ENCODE peak calls at places on chromosomes 3 and 15, in eight cellular contexts. One of them, this sample, is unnamed. For H3K4me1, the result is how much of the 10 kb centered on the place peaks cover.

GRCh38 chr3:184255291-184256039 is 5.9 kb downstream of the CAMK2N2 start:
- DNase-seq in sigmoid colon: no peak
- DNase-seq in esophagus muscularis mucosa: no peak
- DNase-seq in psoas muscle: no peak
- DNase-seq in cardiac muscle cell: no peak
- DNase-seq in tibial nerve: no peak
- DNase-seq in K562: no peak
- DNase-seq in HepG2: no peak
- DNase-seq in this sample: no peak

GRCh38 chr3:124780356-124780755 is 50.1 kb downstream of the UMPS start:
- DNase-seq in sigmoid colon: peak
- DNase-seq in esophagus muscularis mucosa: no peak
- DNase-seq in psoas muscle: peak
- DNase-seq in cardiac muscle cell: peak
- DNase-seq in tibial nerve: peak
- DNase-seq in K562: no peak
- DNase-seq in HepG2: no peak
- DNase-seq in this sample: no peak

GRCh38 chr3:113545594-113545993 is 13.2 kb downstream of the SIDT1 start:
- DNase-seq in sigmoid colon: no peak
- DNase-seq in esophagus muscularis mucosa: no peak
- DNase-seq in psoas muscle: no peak
- DNase-seq in cardiac muscle cell: no peak
- DNase-seq in tibial nerve: no peak
- DNase-seq in K562: no peak
- DNase-seq in HepG2: no peak
- DNase-seq in this sample: no peak

GRCh38 chr3:113148814-113149213 is 62.5 kb upstream of the BOC start:
- DNase-seq in sigmoid colon: no peak
- DNase-seq in esophagus muscularis mucosa: no peak
- DNase-seq in psoas muscle: no peak
- DNase-seq in cardiac muscle cell: no peak
- DNase-seq in tibial nerve: no peak
- DNase-seq in K562: no peak
- DNase-seq in HepG2: no peak
- DNase-seq in this sample: no peak

GRCh38 chr3:63900459-63900858 is 11.7 kb downstream of the SCAANT1 start:
- DNase-seq in sigmoid colon: no peak
- DNase-seq in esophagus muscularis mucosa: no peak
- DNase-seq in psoas muscle: no peak
- DNase-seq in cardiac muscle cell: peak
- DNase-seq in tibial nerve: no peak
- DNase-seq in K562: no peak
- DNase-seq in HepG2: no peak
- DNase-seq in this sample: no peak

GRCh38 chr15:75928680-75929608 is 25.3 kb downstream of the FBXO22 start:
- DNase-seq in sigmoid colon: no peak
- DNase-seq in esophagus muscularis mucosa: no peak
- DNase-seq in psoas muscle: no peak
- DNase-seq in cardiac muscle cell: peak
- DNase-seq in tibial nerve: no peak
- DNase-seq in K562: peak
- DNase-seq in HepG2: peak
- DNase-seq in this sample: no peak

GRCh38 chr3:148736086-148736485 is 38.4 kb downstream of the AGTR1 start:
- DNase-seq in sigmoid colon: no peak
- DNase-seq in esophagus muscularis mucosa: no peak
- DNase-seq in psoas muscle: no peak
- DNase-seq in cardiac muscle cell: no peak
- DNase-seq in tibial nerve: no peak
- DNase-seq in K562: no peak
- DNase-seq in HepG2: no peak
- DNase-seq in this sample: no peak

GRCh38 chr15:58528197-58528870 is 96.5 kb downstream of the LIPC start:
- DNase-seq in sigmoid colon: no peak
- DNase-seq in esophagus muscularis mucosa: no peak
- DNase-seq in psoas muscle: no peak
- DNase-seq in cardiac muscle cell: peak
- DNase-seq in tibial nerve: no peak
- DNase-seq in K562: no peak
- DNase-seq in HepG2: peak
- DNase-seq in this sample: peak

GRCh38 chr15:59247364-59247763 is 40.7 kb downstream of the LDHAL6B start:
- DNase-seq in sigmoid colon: no peak
- DNase-seq in esophagus muscularis mucosa: no peak
- DNase-seq in psoas muscle: no peak
- DNase-seq in cardiac muscle cell: peak
- DNase-seq in tibial nerve: no peak
- DNase-seq in K562: peak
- DNase-seq in HepG2: peak
- DNase-seq in this sample: no peak

GRCh38 chr3:24377218-24377993 is 117.2 kb downstream of the THRB start:
- DNase-seq in sigmoid colon: peak
- DNase-seq in esophagus muscularis mucosa: no peak
- DNase-seq in psoas muscle: peak
- DNase-seq in cardiac muscle cell: no peak
- DNase-seq in tibial nerve: no peak
- DNase-seq in K562: no peak
- DNase-seq in HepG2: no peak
- DNase-seq in this sample: no peak

GRCh38 chr15:70353606-70354259 is 256.0 kb upstream of the TLE3 start:
- DNase-seq in sigmoid colon: no peak
- DNase-seq in esophagus muscularis mucosa: no peak
- DNase-seq in psoas muscle: no peak
- DNase-seq in cardiac muscle cell: no peak
- DNase-seq in tibial nerve: no peak
- DNase-seq in K562: no peak
- DNase-seq in HepG2: no peak
- DNase-seq in this sample: peak

GRCh38 chr3:63354160-63354559 is 76.1 kb downstream of the SYNPR start:
- DNase-seq in sigmoid colon: no peak
- DNase-seq in esophagus muscularis mucosa: no peak
- DNase-seq in psoas muscle: no peak
- DNase-seq in cardiac muscle cell: no peak
- DNase-seq in tibial nerve: no peak
- DNase-seq in K562: no peak
- DNase-seq in HepG2: no peak
- DNase-seq in this sample: no peak

GRCh38 chr15:43735402-43735801 is 10.8 kb upstream of the PDIA3 start:
- DNase-seq in sigmoid colon: no peak
- DNase-seq in esophagus muscularis mucosa: no peak
- DNase-seq in psoas muscle: no peak
- DNase-seq in cardiac muscle cell: no peak
- DNase-seq in tibial nerve: no peak
- DNase-seq in K562: no peak
- DNase-seq in HepG2: no peak
- DNase-seq in this sample: no peak

GRCh38 chr3:157594413-157594812 is 91.2 kb upstream of the VEPH1 start:
- DNase-seq in sigmoid colon: no peak
- DNase-seq in esophagus muscularis mucosa: peak
- DNase-seq in psoas muscle: no peak
- DNase-seq in cardiac muscle cell: no peak
- DNase-seq in tibial nerve: no peak
- DNase-seq in K562: no peak
- DNase-seq in HepG2: no peak
- DNase-seq in this sample: no peak
- TF ChIP-seq CTCF in sigmoid colon: no peak
- TF ChIP-seq CTCF in esophagus muscularis mucosa: no peak
- TF ChIP-seq CTCF in psoas muscle: no peak
- TF ChIP-seq CTCF in cardiac muscle cell: peak
- TF ChIP-seq CTCF in tibial nerve: no peak
- TF ChIP-seq CTCF in K562: no peak
- TF ChIP-seq CTCF in HepG2: no peak
- TF ChIP-seq CTCF in this sample: no peak

GRCh38 chr15:71686221-71687050 is 123.9 kb upstream of the NR2E3 start:
- DNase-seq in sigmoid colon: no peak
- DNase-seq in esophagus muscularis mucosa: no peak
- DNase-seq in psoas muscle: no peak
- DNase-seq in cardiac muscle cell: no peak
- DNase-seq in tibial nerve: no peak
- DNase-seq in K562: no peak
- DNase-seq in HepG2: no peak
- DNase-seq in this sample: no peak

GRCh38 chr15:71691700-71692417 is 118.5 kb upstream of the NR2E3 start:
- DNase-seq in sigmoid colon: no peak
- DNase-seq in esophagus muscularis mucosa: peak
- DNase-seq in psoas muscle: peak
- DNase-seq in cardiac muscle cell: no peak
- DNase-seq in tibial nerve: peak
- DNase-seq in K562: no peak
- DNase-seq in HepG2: no peak
- DNase-seq in this sample: no peak

GRCh38 chr15:71688509-71689094 is 121.8 kb upstream of the NR2E3 start:
- DNase-seq in sigmoid colon: no peak
- DNase-seq in esophagus muscularis mucosa: no peak
- DNase-seq in psoas muscle: no peak
- DNase-seq in cardiac muscle cell: no peak
- DNase-seq in tibial nerve: no peak
- DNase-seq in K562: no peak
- DNase-seq in HepG2: no peak
- DNase-seq in this sample: no peak

GRCh38 chr15:71687902-71688508 is 122.3 kb upstream of the NR2E3 start:
- DNase-seq in sigmoid colon: no peak
- DNase-seq in esophagus muscularis mucosa: no peak
- DNase-seq in psoas muscle: no peak
- DNase-seq in cardiac muscle cell: no peak
- DNase-seq in tibial nerve: no peak
- DNase-seq in K562: no peak
- DNase-seq in HepG2: no peak
- DNase-seq in this sample: no peak

DNA sequence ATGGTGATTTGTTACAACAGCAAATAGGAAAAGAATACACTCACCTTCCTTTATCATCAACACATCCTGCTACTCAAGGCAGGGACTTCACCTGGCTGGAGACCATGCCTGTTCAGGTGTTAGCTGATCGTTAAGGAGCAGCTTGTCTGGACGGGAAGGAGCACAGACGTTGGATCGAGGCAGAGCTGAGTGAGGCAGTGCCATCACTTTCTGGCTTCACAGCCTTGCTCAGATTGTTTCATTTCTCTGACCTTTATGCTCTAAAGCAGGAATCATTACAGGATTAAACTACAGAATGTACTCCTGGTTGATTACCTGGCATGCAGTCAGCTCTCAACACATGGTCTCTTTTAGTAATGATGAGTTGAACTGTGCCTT is 119.0 kb upstream of the NR2E3 start:
- DNase-seq in sigmoid colon: no peak
- DNase-seq in esophagus muscularis mucosa: peak
- DNase-seq in psoas muscle: no peak
- DNase-seq in cardiac muscle cell: no peak
- DNase-seq in tibial nerve: no peak
- DNase-seq in K562: no peak
- DNase-seq in HepG2: no peak
- DNase-seq in this sample: no peak
- H3K4me1 ChIP-seq in sigmoid colon: under half
- H3K4me1 ChIP-seq in esophagus muscularis mucosa: under half
- H3K4me1 ChIP-seq in psoas muscle: under half
- H3K4me1 ChIP-seq in cardiac muscle cell: under half
- H3K4me1 ChIP-seq in tibial nerve: under half
- H3K4me1 ChIP-seq in K562: under half
- H3K4me1 ChIP-seq in HepG2: under half
- H3K4me1 ChIP-seq in this sample: under half

GRCh38 chr3:157155591-157155990 is 4.4 kb downstream of the CCNL1 start:
- DNase-seq in sigmoid colon: no peak
- DNase-seq in esophagus muscularis mucosa: no peak
- DNase-seq in psoas muscle: no peak
- DNase-seq in cardiac muscle cell: no peak
- DNase-seq in tibial nerve: no peak
- DNase-seq in K562: no peak
- DNase-seq in HepG2: no peak
- DNase-seq in this sample: no peak

GRCh38 chr3:157156844-157157635 is 2.9 kb downstream of the CCNL1 start:
- DNase-seq in sigmoid colon: no peak
- DNase-seq in esophagus muscularis mucosa: no peak
- DNase-seq in psoas muscle: no peak
- DNase-seq in cardiac muscle cell: no peak
- DNase-seq in tibial nerve: no peak
- DNase-seq in K562: no peak
- DNase-seq in HepG2: peak
- DNase-seq in this sample: no peak

GRCh38 chr3:157152930-157153329 is 7.0 kb downstream of the CCNL1 start:
- DNase-seq in sigmoid colon: no peak
- DNase-seq in esophagus muscularis mucosa: no peak
- DNase-seq in psoas muscle: no peak
- DNase-seq in cardiac muscle cell: no peak
- DNase-seq in tibial nerve: no peak
- DNase-seq in K562: no peak
- DNase-seq in HepG2: no peak
- DNase-seq in this sample: no peak

GRCh38 chr3:157152438-157152837 is 7.5 kb downstream of the CCNL1 start:
- DNase-seq in sigmoid colon: no peak
- DNase-seq in esophagus muscularis mucosa: no peak
- DNase-seq in psoas muscle: no peak
- DNase-seq in cardiac muscle cell: no peak
- DNase-seq in tibial nerve: no peak
- DNase-seq in K562: no peak
- DNase-seq in HepG2: no peak
- DNase-seq in this sample: no peak

GRCh38 chr3:157154563-157155333 is 5.2 kb downstream of the CCNL1 start:
- DNase-seq in sigmoid colon: no peak
- DNase-seq in esophagus muscularis mucosa: no peak
- DNase-seq in psoas muscle: no peak
- DNase-seq in cardiac muscle cell: no peak
- DNase-seq in tibial nerve: no peak
- DNase-seq in K562: no peak
- DNase-seq in HepG2: no peak
- DNase-seq in this sample: no peak
- H3K4me3 ChIP-seq in sigmoid colon: peak
- H3K4me3 ChIP-seq in esophagus muscularis mucosa: peak
- H3K4me3 ChIP-seq in psoas muscle: peak
- H3K4me3 ChIP-seq in cardiac muscle cell: peak
- H3K4me3 ChIP-seq in tibial nerve: no peak
- H3K4me3 ChIP-seq in K562: no peak
- H3K4me3 ChIP-seq in HepG2: peak
- H3K4me3 ChIP-seq in this sample: peak

GRCh38 chr3:154310840-154311239 is 13.4 kb downstream of the DHX36 start:
- DNase-seq in sigmoid colon: no peak
- DNase-seq in esophagus muscularis mucosa: no peak
- DNase-seq in psoas muscle: no peak
- DNase-seq in cardiac muscle cell: no peak
- DNase-seq in tibial nerve: no peak
- DNase-seq in K562: no peak
- DNase-seq in HepG2: no peak
- DNase-seq in this sample: no peak

GRCh38 chr3:154316974-154317767 is 7.1 kb downstream of the DHX36 start:
- DNase-seq in sigmoid colon: no peak
- DNase-seq in esophagus muscularis mucosa: no peak
- DNase-seq in psoas muscle: no peak
- DNase-seq in cardiac muscle cell: no peak
- DNase-seq in tibial nerve: no peak
- DNase-seq in K562: no peak
- DNase-seq in HepG2: no peak
- DNase-seq in this sample: no peak

DNA sequence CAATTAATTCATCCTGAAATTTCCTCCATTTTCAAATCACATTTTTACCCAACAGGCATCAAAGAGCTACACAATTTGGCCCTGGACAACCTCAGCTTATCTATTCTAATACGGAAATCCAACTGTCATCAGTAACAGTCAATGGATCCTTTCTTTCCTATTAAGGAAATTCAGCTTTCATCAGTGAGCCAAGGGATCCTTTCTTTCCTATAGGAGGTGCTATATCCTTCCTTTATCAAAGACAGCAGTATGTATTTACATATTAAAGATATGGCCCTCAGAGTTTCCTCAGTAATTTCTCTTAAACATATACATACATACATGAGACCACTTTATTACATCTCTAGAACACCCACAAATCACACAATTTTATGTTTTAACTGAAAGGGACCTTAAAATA is 10.1 kb downstream of the DHX36 start:
- DNase-seq in sigmoid colon: no peak
- DNase-seq in esophagus muscularis mucosa: no peak
- DNase-seq in psoas muscle: no peak
- DNase-seq in cardiac muscle cell: no peak
- DNase-seq in tibial nerve: no peak
- DNase-seq in K562: no peak
- DNase-seq in HepG2: no peak
- DNase-seq in this sample: no peak
- TF ChIP-seq CTCF in sigmoid colon: no peak
- TF ChIP-seq CTCF in esophagus muscularis mucosa: no peak
- TF ChIP-seq CTCF in psoas muscle: no peak
- TF ChIP-seq CTCF in cardiac muscle cell: no peak
- TF ChIP-seq CTCF in tibial nerve: no peak
- TF ChIP-seq CTCF in K562: no peak
- TF ChIP-seq CTCF in HepG2: no peak
- TF ChIP-seq CTCF in this sample: no peak

This sample was measured in pancreas.